ENCODE peak calls at places on chromosomes 4 and X, in four cellular contexts. One of them, this sample, is unnamed.

GRCh38 chr4:129113919-129114318 is 18.0 kb downstream of the C4orf33 start:
- ATAC-seq in gastroesophageal sphincter: no peak
- ATAC-seq in activated CD8-positive, alpha-beta T cell treated with anti-CD3 and anti-CD28 coated beads for 36 hours: no peak
- ATAC-seq in pancreas: peak
- ATAC-seq in this sample: no peak

GRCh38 chr4:180560896-180561295 is 1682.3 kb upstream of the TENM3 start:
- ATAC-seq in gastroesophageal sphincter: no peak
- ATAC-seq in activated CD8-positive, alpha-beta T cell treated with anti-CD3 and anti-CD28 coated beads for 36 hours: no peak
- ATAC-seq in pancreas: no peak
- ATAC-seq in this sample: no peak

GRCh38 chr4:90112715-90113114 is 14.5 kb upstream of the CCSER1 start:
- ATAC-seq in gastroesophageal sphincter: no peak
- ATAC-seq in activated CD8-positive, alpha-beta T cell treated with anti-CD3 and anti-CD28 coated beads for 36 hours: no peak
- ATAC-seq in pancreas: no peak
- ATAC-seq in this sample: no peak

GRCh38 chr4:55927776-55928437 is 20.8 kb upstream of the CEP135 start:
- ATAC-seq in gastroesophageal sphincter: no peak
- ATAC-seq in activated CD8-positive, alpha-beta T cell treated with anti-CD3 and anti-CD28 coated beads for 36 hours: no peak
- ATAC-seq in pancreas: no peak
- ATAC-seq in this sample: no peak

GRCh38 chr4:69524708-69525107 is 29.0 kb upstream of the UGT2B4 start:
- ATAC-seq in gastroesophageal sphincter: no peak
- ATAC-seq in activated CD8-positive, alpha-beta T cell treated with anti-CD3 and anti-CD28 coated beads for 36 hours: no peak
- ATAC-seq in pancreas: no peak
- ATAC-seq in this sample: no peak

GRCh38 chrX:110852180-110852579 is 56.6 kb upstream of the CHRDL1 start:
- ATAC-seq in gastroesophageal sphincter: no peak
- ATAC-seq in activated CD8-positive, alpha-beta T cell treated with anti-CD3 and anti-CD28 coated beads for 36 hours: no peak
- ATAC-seq in pancreas: peak
- ATAC-seq in this sample: no peak

GRCh38 chr4:159455675-159456235 is 352.9 kb downstream of the RAPGEF2 start:
- ATAC-seq in gastroesophageal sphincter: no peak
- ATAC-seq in activated CD8-positive, alpha-beta T cell treated with anti-CD3 and anti-CD28 coated beads for 36 hours: no peak
- ATAC-seq in pancreas: peak
- ATAC-seq in this sample: no peak

GRCh38 chr4:119005888-119006287 is 117.2 kb downstream of the SYNPO2 start:
- ATAC-seq in gastroesophageal sphincter: no peak
- ATAC-seq in activated CD8-positive, alpha-beta T cell treated with anti-CD3 and anti-CD28 coated beads for 36 hours: no peak
- ATAC-seq in pancreas: no peak
- ATAC-seq in this sample: no peak

GRCh38 chr4:107631568-107631967 is 88.5 kb downstream of the PAPSS1 start:
- ATAC-seq in gastroesophageal sphincter: no peak
- ATAC-seq in activated CD8-positive, alpha-beta T cell treated with anti-CD3 and anti-CD28 coated beads for 36 hours: no peak
- ATAC-seq in pancreas: peak
- ATAC-seq in this sample: no peak

GRCh38 chr4:38598489-38598888 is 65.5 kb upstream of the KLF3 start:
- ATAC-seq in gastroesophageal sphincter: no peak
- ATAC-seq in activated CD8-positive, alpha-beta T cell treated with anti-CD3 and anti-CD28 coated beads for 36 hours: no peak
- ATAC-seq in pancreas: no peak
- ATAC-seq in this sample: no peak

GRCh38 chrX:119970574-119970973 is 27.0 kb upstream of the NKAP start:
- ATAC-seq in gastroesophageal sphincter: no peak
- ATAC-seq in activated CD8-positive, alpha-beta T cell treated with anti-CD3 and anti-CD28 coated beads for 36 hours: no peak
- ATAC-seq in pancreas: no peak
- ATAC-seq in this sample: no peak

GRCh38 chrX:27619975-27620374 is 29.8 kb downstream of the DCAF8L2 start:
- ATAC-seq in gastroesophageal sphincter: no peak
- ATAC-seq in activated CD8-positive, alpha-beta T cell treated with anti-CD3 and anti-CD28 coated beads for 36 hours: no peak
- ATAC-seq in pancreas: no peak
- ATAC-seq in this sample: no peak

GRCh38 chr4:102259702-102260101 is 85.6 kb downstream of the SLC39A8 start:
- ATAC-seq in gastroesophageal sphincter: no peak
- ATAC-seq in activated CD8-positive, alpha-beta T cell treated with anti-CD3 and anti-CD28 coated beads for 36 hours: no peak
- ATAC-seq in pancreas: no peak
- ATAC-seq in this sample: no peak

GRCh38 chrX:17812763-17813162 is 48.3 kb downstream of the RAI2 start:
- ATAC-seq in gastroesophageal sphincter: no peak
- ATAC-seq in activated CD8-positive, alpha-beta T cell treated with anti-CD3 and anti-CD28 coated beads for 36 hours: no peak
- ATAC-seq in pancreas: no peak
- ATAC-seq in this sample: no peak

GRCh38 chr4:173763374-173763773 is 233.3 kb upstream of the HAND2 start:
- ATAC-seq in gastroesophageal sphincter: no peak
- ATAC-seq in activated CD8-positive, alpha-beta T cell treated with anti-CD3 and anti-CD28 coated beads for 36 hours: no peak
- ATAC-seq in pancreas: no peak
- ATAC-seq in this sample: no peak

This sample was measured in activated T-helper 17 cell treated with anti-CD3 and anti-CD28 coated beads, Interleukin-2, amount 50 U/mL, for 72 hours.